ENCODE peak calls at places on chromosomes 2 and 18, in four cellular contexts. W is spleen, A is adrenal gland, C is A549. P is an unnamed sample.

GRCh38 chr2:141639809-141640208 is 491.0 kb downstream of the LRP1B start:
- DNase-seq in W (no peak), A (no peak), C (no peak), P (no peak)

GRCh38 chr2:182631299-182631698 is 84.8 kb upstream of the DNAJC10 start:
- DNase-seq in W (no peak), A (no peak), C (no peak), P (no peak)

GRCh38 chr18:57202881-57203280 is 56.0 kb downstream of the BOD1L2 start:
- DNase-seq in W (no peak), A (no peak), C (no peak), P (no peak)

GRCh38 chr2:188369365-188369764 is 77.7 kb downstream of the GULP1 start:
- DNase-seq in W (no peak), A (peak; percentile 51), C (peak; percentile 69), P (peak; percentile 27)

GRCh38 chr2:222861411-222862067 is 703 bp downstream of the ACSL3 start:
- DNase-seq in W (peak; percentile 92), A (peak; percentile 46), C (no peak), P (peak; percentile 46)

GRCh38 chr2:60555066-60555793 is 1.8 kb upstream of the BCL11A start:
- DNase-seq in W (peak; percentile 91), A (peak; percentile 61), C (peak; percentile 64), P (peak; percentile 58)

GRCh38 chr2:240957656-240958365 is 40.6 kb upstream of the SNED1 start:
- DNase-seq in W (no peak), A (peak; percentile 49), C (no peak), P (peak; percentile 81)

GRCh38 chr2:69975136-69975852 is 13.9 kb upstream of the ASPRV1 start:
- DNase-seq in W (peak; percentile 63), A (no peak), C (no peak), P (peak; percentile 12)

GRCh38 chr2:37322368-37322767 is 2.3 kb downstream of the PRKD3 start:
- DNase-seq in W (no peak), A (no peak), C (no peak), P (no peak)

GRCh38 chr2:238868616-238869292 is 20.9 kb downstream of the TWIST2 start:
- DNase-seq in W (peak; percentile 67), A (no peak), C (peak; percentile 90), P (peak; percentile 27)

GRCh38 chr2:138496096-138496651 is 5.4 kb upstream of the SPOPL start:
- DNase-seq in W (no peak), A (no peak), C (no peak), P (no peak)

GRCh38 chr2:216478151-216478550 is 20.5 kb upstream of the RPL37A start:
- DNase-seq in W (no peak), A (no peak), C (no peak), P (no peak)

GRCh38 chr2:118830121-118830520 is 17.3 kb downstream of the EN1 start:
- DNase-seq in W (no peak), A (no peak), C (no peak), P (no peak)

GRCh38 chr2:105102963-105103421 is 65.1 kb downstream of the MRPS9 start:
- DNase-seq in W (no peak), A (no peak), C (peak; percentile 14), P (no peak)

GRCh38 chr2:15763106-15763821 is 171.6 kb downstream of the DDX1 start:
- DNase-seq in W (no peak), A (no peak), C (no peak), P (no peak)

GRCh38 chr18:39274535-39274934 is 1708.9 kb upstream of the CELF4 start:
- DNase-seq in W (no peak), A (no peak), C (no peak), P (no peak)

GRCh38 chr18:8735274-8735673 is 29.9 kb downstream of the MTCL1 start:
- DNase-seq in W (no peak), A (no peak), C (no peak), P (no peak)

GRCh38 chr2:222943820-222944219 is 83.0 kb downstream of the ACSL3 start:
- DNase-seq in W (no peak), A (no peak), C (no peak), P (no peak)

GRCh38 chr2:186572705-186573104 is 17.2 kb upstream of the ITGAV start:
- DNase-seq in W (no peak), A (no peak), C (peak; percentile 85), P (no peak)
- H3K27ac ChIP-seq in W (no peak overlapping the region), A (no peak overlapping the region), C (peak overlapping the region; percentile 86), P (no peak overlapping the region)

DNA sequence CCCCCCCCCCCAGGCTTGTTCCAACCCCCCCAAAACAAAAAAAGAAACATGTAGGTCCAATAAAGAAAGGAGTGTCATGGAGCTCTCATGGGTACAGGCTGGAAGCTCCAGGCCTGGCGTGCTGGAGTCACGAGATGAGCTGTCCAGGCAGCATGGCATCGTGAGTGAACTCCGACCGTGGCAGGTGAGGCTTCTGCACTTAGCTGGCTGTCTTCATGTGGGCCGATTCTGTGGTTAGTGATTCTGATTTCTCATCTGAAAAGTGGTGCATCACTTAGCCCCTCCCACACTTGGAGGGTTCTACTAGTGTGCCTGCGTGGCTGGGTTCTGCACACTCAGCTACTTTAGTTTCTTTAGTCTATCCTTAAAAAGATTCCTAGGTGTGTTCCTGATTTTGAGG is 126.4 kb upstream of the MGAT5 start:
- DNase-seq in W (no peak), A (no peak), C (no peak), P (peak; percentile 25)
- H3K4me1 ChIP-seq in W (peaks cover 79% of the 10 kb centered on the region), A (no peaks in the 10 kb centered on the region), C (peaks cover 20% of the 10 kb centered on the region), P (peaks cover 46% of the 10 kb centered on the region)

DNA sequence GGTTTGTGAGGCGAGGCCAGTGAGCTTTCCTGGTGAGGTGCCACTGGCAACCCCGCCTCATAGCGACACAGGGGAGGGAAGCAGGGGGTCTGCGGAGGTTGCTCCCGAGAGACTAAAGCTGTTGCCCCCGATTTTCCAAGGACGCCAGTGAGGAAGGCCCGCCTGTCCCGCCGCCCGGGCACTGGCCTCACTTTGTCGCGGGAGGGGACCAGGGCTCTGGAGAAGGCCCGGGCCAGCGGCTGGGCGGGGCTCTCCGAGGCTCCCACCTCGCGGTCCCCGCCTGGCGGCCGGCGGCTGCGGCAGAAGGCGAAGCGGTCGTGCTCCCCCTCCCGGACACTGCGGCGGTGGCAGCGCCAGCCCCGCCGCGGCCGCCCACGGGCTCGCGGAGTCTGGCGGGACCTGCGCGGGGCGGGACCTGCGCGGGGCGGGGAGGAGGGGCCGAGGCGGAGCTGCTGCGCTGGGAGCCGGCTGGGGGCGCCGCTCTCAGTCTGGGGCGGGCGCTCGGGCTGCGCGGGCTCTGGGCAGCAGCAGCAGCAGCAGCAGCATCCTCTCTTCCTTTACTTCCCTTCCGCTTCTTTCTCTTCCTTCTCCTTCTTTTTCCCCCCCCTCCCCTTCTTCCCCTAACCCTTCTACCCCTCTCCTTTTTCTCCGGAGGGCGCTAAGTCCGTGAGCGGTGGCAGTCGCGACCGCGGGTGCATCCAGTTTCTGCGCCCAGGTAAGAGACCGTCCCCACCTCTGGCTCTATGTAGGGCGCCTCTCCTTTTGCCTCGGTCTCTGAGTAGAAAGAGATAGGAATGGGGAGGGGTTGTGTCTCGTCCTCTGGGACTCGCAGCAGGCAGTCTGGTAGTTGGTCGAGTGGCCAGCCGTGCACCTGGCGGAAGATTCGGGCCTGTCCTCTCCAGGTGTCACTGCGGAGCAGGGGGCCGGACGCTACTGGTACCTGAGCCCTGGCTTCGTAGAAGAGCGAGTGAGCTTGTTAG is at the start of gene MAP2:
- DNase-seq in W (peak; percentile 94), A (peak; percentile 85), C (peak; percentile 77), P (peak; percentile 87)
- TF ChIP-seq POLR2A in W (no peak), A (peak; percentile 28), C (no peak), P (peak; percentile 90)

GRCh38 chr2:168460561-168460960 is 4.5 kb downstream of the CERS6 start:
- DNase-seq in W (no peak), A (no peak), C (no peak), P (no peak)
- H3K27ac ChIP-seq in W (no peak overlapping the region), A (no peak overlapping the region), C (no peak overlapping the region), P (no peak overlapping the region)

DNA sequence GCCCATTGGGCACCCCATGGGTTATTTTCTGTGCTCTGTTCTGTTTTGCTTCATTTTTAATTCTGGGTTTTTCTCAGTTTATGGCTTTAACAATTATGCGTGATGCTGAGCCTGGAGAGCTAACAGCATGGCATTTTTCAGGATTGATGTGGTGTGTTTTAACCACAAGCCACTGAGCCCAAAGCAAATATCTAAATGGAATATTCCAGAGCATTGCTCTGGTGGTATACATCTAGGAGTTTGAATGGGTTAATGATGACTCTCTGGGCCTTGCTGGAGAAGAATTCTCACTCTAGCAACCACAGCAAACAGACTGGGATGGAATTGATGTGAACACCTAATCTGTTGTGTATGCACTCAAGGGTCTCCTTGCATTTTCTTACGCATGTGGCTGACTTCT is 163.9 kb downstream of the DTNA start:
- DNase-seq in W (no peak), A (no peak), C (no peak), P (no peak)
- H3K4me1 ChIP-seq in W (no peaks in the 10 kb centered on the region), A (no peaks in the 10 kb centered on the region), C (no peaks in the 10 kb centered on the region), P (no peaks in the 10 kb centered on the region)